ENCODE peak calls at places on chromosomes 11 and 22, in four cellular contexts. One of them, this sample, is unnamed.

GRCh38 chr22:39431821-39432251 is 25.0 kb upstream of the MGAT3 start:
- DNase-seq in HCT116: no peak
- DNase-seq in K562: no peak
- DNase-seq in H1: no peak
- DNase-seq in this sample: no peak

GRCh38 chr11:120471131-120471530 is 40.4 kb upstream of the GRIK4 start:
- DNase-seq in H1: no peak
- DNase-seq in HCT116: no peak
- DNase-seq in K562: no peak
- DNase-seq in this sample: no peak

GRCh38 chr11:18715476-18715875 is 10.5 kb downstream of the IGSF22 start:
- DNase-seq in K562: no peak
- DNase-seq in HCT116: no peak
- DNase-seq in H1: no peak
- DNase-seq in this sample: no peak

GRCh38 chr11:64919627-64920026 is 2.6 kb upstream of the ATG2A start:
- DNase-seq in H1: no peak
- DNase-seq in K562: no peak
- DNase-seq in HCT116: no peak
- DNase-seq in this sample: no peak

GRCh38 chr22:44309137-44309536 is 3.6 kb downstream of the SHISAL1 start:
- DNase-seq in H1: no peak
- DNase-seq in K562: no peak
- DNase-seq in HCT116: peak; percentile 7
- DNase-seq in this sample: no peak

GRCh38 chr22:21946262-21946925 is 6.3 kb downstream of the PPM1F start:
- DNase-seq in HCT116: no peak
- DNase-seq in K562: peak; percentile 63
- DNase-seq in H1: no peak
- DNase-seq in this sample: no peak

GRCh38 chr22:22093743-22094142 is 111.2 kb upstream of the TOP3B start:
- DNase-seq in K562: no peak
- DNase-seq in H1: no peak
- DNase-seq in HCT116: no peak
- DNase-seq in this sample: no peak

GRCh38 chr11:792873-793272 is 3.0 kb upstream of the CEND1 start:
- DNase-seq in HCT116: no peak
- DNase-seq in K562: no peak
- DNase-seq in H1: no peak
- DNase-seq in this sample: no peak

GRCh38 chr22:18110194-18110943 is at the start of gene TUBA8:
- DNase-seq in H1: peak; percentile 61
- DNase-seq in K562: no peak
- DNase-seq in HCT116: no peak
- DNase-seq in this sample: no peak

GRCh38 chr11:14974723-14975587 is 2.8 kb upstream of the CALCA start:
- DNase-seq in K562: peak; percentile 54
- DNase-seq in HCT116: peak; percentile 54
- DNase-seq in H1: peak; percentile 85
- DNase-seq in this sample: peak; percentile 16

GRCh38 chr22:22728382-22728781 is 84.0 kb downstream of the GGTLC2 start:
- DNase-seq in HCT116: no peak
- DNase-seq in K562: no peak
- DNase-seq in H1: no peak
- DNase-seq in this sample: no peak

GRCh38 chr11:75858613-75859012 is 43.6 kb downstream of the UVRAG start:
- DNase-seq in K562: no peak
- DNase-seq in HCT116: no peak
- DNase-seq in H1: no peak
- DNase-seq in this sample: no peak

GRCh38 chr11:22699388-22699787 is 33.0 kb downstream of the GAS2 start:
- DNase-seq in HCT116: no peak
- DNase-seq in K562: no peak
- DNase-seq in H1: no peak
- DNase-seq in this sample: no peak
- TF ChIP-seq FOSL1 in HCT116: no peak
- TF ChIP-seq FOSL1 in K562: no peak
- TF ChIP-seq FOSL1 in H1: no peak
- TF ChIP-seq FOSL1 in this sample: no peak

GRCh38 chr11:8649361-8649760 is 33.1 kb downstream of the TRIM66 start:
- DNase-seq in H1: no peak
- DNase-seq in HCT116: no peak
- DNase-seq in K562: no peak
- DNase-seq in this sample: no peak

GRCh38 chr11:8654503-8654902 is 28.0 kb downstream of the TRIM66 start:
- DNase-seq in K562: no peak
- DNase-seq in H1: no peak
- DNase-seq in HCT116: no peak
- DNase-seq in this sample: no peak

GRCh38 chr11:8650401-8650990 is 32.0 kb downstream of the TRIM66 start:
- DNase-seq in K562: no peak
- DNase-seq in HCT116: no peak
- DNase-seq in H1: no peak
- DNase-seq in this sample: no peak

GRCh38 chr11:8656291-8656690 is 26.2 kb downstream of the TRIM66 start:
- DNase-seq in HCT116: no peak
- DNase-seq in K562: no peak
- DNase-seq in H1: no peak
- DNase-seq in this sample: no peak

DNA sequence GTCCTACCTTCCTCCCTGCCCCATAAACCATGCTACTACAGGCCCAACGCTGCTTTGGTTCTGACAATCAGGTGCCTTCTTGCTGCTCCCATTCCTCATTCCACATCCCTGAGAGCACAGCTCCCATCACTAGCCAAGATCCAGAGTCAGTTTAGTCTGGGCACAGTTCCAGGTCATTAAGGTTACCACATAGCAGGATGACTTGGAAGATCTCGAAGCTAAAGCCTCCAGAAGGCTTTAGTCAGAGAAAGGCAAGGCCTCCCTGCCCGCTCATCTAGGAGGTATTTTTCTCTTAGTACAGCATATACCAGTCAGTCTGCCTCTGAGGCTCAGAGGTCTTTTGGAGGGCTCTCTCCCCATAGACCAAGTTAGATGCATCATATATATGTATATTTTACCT is 30.3 kb downstream of the TRIM66 start:
- DNase-seq in H1: no peak
- DNase-seq in K562: no peak
- DNase-seq in HCT116: no peak
- DNase-seq in this sample: no peak
- TF ChIP-seq FOSL1 in H1: no peak
- TF ChIP-seq FOSL1 in K562: no peak
- TF ChIP-seq FOSL1 in HCT116: no peak
- TF ChIP-seq FOSL1 in this sample: no peak

GRCh38 chr11:131692151-131692550 is 321.7 kb downstream of the NTM start:
- DNase-seq in K562: no peak
- DNase-seq in HCT116: no peak
- DNase-seq in H1: no peak
- DNase-seq in this sample: no peak

GRCh38 chr11:131691558-131692041 is 321.2 kb downstream of the NTM start:
- DNase-seq in H1: peak; percentile 94
- DNase-seq in HCT116: no peak
- DNase-seq in K562: peak; percentile 71
- DNase-seq in this sample: no peak

GRCh38 chr11:131694526-131695424 is 324.4 kb downstream of the NTM start:
- DNase-seq in K562: peak; percentile 72
- DNase-seq in H1: peak; percentile 96
- DNase-seq in HCT116: peak; percentile 13
- DNase-seq in this sample: peak; percentile 52

GRCh38 chr11:131692961-131693360 is 322.5 kb downstream of the NTM start:
- DNase-seq in HCT116: no peak
- DNase-seq in H1: no peak
- DNase-seq in K562: no peak
- DNase-seq in this sample: no peak

DNA sequence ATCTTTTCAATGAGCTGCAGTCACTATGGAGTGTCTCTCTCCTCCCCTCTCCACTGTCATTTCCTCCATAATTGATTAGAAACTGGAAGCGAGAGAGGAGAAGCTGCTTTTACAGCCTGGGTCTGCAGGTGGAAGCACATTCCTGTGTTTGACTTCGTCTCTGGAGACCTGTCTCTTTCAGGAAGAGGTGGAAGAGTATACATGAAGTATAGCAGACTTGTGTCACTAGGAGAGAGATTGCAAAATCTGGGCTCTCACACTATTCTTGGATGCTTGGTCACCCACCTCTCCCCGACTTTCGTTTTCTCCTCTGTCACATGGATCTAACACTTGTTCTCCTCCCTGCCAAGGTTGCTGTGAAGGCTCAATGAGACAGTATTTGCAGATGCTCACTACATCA is 323.3 kb downstream of the NTM start:
- DNase-seq in K562: no peak
- DNase-seq in HCT116: no peak
- DNase-seq in H1: no peak
- DNase-seq in this sample: no peak
- TF ChIP-seq FOSL1 in K562: no peak
- TF ChIP-seq FOSL1 in HCT116: no peak
- TF ChIP-seq FOSL1 in H1: no peak
- TF ChIP-seq FOSL1 in this sample: no peak

DNA sequence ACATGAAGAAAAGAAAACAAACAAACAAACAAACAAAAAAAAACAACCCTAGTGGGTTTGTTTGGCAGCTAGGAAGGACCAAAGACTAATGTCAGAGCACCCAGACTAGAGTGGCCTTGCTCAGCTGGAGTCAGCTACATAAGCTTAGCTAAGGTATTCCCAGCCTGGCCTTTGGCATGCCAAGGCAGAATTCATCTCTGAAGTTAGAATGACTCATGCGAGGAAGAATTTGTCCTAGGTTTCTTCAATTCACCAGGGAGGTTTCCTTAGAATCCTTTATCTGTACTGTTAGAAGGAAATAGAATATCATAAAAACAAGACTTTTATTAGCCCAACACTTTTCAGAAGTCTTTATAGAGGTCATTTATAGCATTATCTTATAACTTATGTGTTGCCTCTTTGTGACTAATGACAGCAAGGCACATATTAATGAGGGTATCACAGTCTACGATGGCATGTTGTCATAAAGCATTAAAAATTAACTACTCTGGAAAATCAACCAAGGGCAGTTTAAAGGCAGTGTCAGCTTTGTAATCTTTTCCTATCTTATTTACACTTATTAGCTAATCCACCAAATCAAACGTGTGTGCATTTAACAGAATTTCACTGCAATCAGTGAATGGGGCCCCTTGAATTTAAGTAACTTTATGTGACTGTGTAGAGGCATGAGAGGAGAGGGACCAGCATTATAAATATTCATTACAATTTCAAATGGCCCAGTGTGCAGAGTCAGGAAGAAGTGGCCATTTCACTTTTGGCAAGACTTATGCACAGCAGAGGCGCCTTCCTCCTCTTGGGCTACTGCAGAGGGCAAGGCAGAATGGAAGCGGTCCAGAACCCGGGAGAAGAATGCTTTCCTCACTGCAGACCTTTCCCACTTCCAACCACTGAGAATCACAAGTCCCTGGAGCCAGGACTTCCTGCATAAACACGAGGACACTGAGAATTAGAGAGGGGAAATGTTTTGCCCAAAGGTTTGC is 36.3 kb downstream of the SLC5A1 start:
- DNase-seq in H1: no peak
- DNase-seq in HCT116: peak; percentile 41
- DNase-seq in K562: no peak
- DNase-seq in this sample: no peak
- TF ChIP-seq FOSL1 in H1: no peak
- TF ChIP-seq FOSL1 in HCT116: peak; percentile 56
- TF ChIP-seq FOSL1 in K562: no peak
- TF ChIP-seq FOSL1 in this sample: no peak

This sample was measured in HepG2.